ENCODE peak calls at places on chromosomes 11 and 22, in six cellular contexts. One of them, this sample, is unnamed.

GRCh38 chr11:17012712-17013547 is 1.3 kb downstream of the PLEKHA7 start:
- DNase-seq in fibroblast of lung: peak
- DNase-seq in left ventricle myocardium inferior: peak
- DNase-seq in hepatocyte: peak
- DNase-seq in right atrium auricular region: peak
- DNase-seq in psoas muscle: peak
- DNase-seq in this sample: no peak

GRCh38 chr11:66277475-66278391 is at the start of gene CNIH2:
- DNase-seq in fibroblast of lung: no peak
- DNase-seq in left ventricle myocardium inferior: no peak
- DNase-seq in hepatocyte: peak
- DNase-seq in right atrium auricular region: no peak
- DNase-seq in psoas muscle: peak
- DNase-seq in this sample: no peak

GRCh38 chr11:110376711-110377324 is 52.9 kb upstream of the FDX1 start:
- DNase-seq in fibroblast of lung: peak
- DNase-seq in left ventricle myocardium inferior: peak
- DNase-seq in hepatocyte: peak
- DNase-seq in right atrium auricular region: peak
- DNase-seq in psoas muscle: peak
- DNase-seq in this sample: no peak

GRCh38 chr11:30504468-30504867 is 81.7 kb downstream of the MPPED2 start:
- DNase-seq in fibroblast of lung: no peak
- DNase-seq in left ventricle myocardium inferior: no peak
- DNase-seq in hepatocyte: no peak
- DNase-seq in right atrium auricular region: no peak
- DNase-seq in psoas muscle: no peak
- DNase-seq in this sample: no peak

GRCh38 chr11:2376751-2377451 is at the start of gene CD81:
- DNase-seq in fibroblast of lung: peak
- DNase-seq in left ventricle myocardium inferior: no peak
- DNase-seq in hepatocyte: peak
- DNase-seq in right atrium auricular region: no peak
- DNase-seq in psoas muscle: peak
- DNase-seq in this sample: peak

GRCh38 chr11:2361565-2361964 is 15.5 kb upstream of the CD81 start:
- DNase-seq in fibroblast of lung: no peak
- DNase-seq in left ventricle myocardium inferior: no peak
- DNase-seq in hepatocyte: no peak
- DNase-seq in right atrium auricular region: no peak
- DNase-seq in psoas muscle: no peak
- DNase-seq in this sample: no peak

GRCh38 chr11:129750343-129751292 is 65.0 kb upstream of the TMEM45B start:
- DNase-seq in fibroblast of lung: peak
- DNase-seq in left ventricle myocardium inferior: peak
- DNase-seq in hepatocyte: peak
- DNase-seq in right atrium auricular region: peak
- DNase-seq in psoas muscle: peak
- DNase-seq in this sample: peak

GRCh38 chr11:111766834-111767142 is 599 bp upstream of the PPP2R1B start:
- DNase-seq in fibroblast of lung: no peak
- DNase-seq in left ventricle myocardium inferior: no peak
- DNase-seq in hepatocyte: no peak
- DNase-seq in right atrium auricular region: no peak
- DNase-seq in psoas muscle: no peak
- DNase-seq in this sample: no peak

GRCh38 chr11:67120881-67121710 is 2.0 kb downstream of the KDM2A start:
- DNase-seq in fibroblast of lung: peak
- DNase-seq in left ventricle myocardium inferior: no peak
- DNase-seq in hepatocyte: peak
- DNase-seq in right atrium auricular region: no peak
- DNase-seq in psoas muscle: no peak
- DNase-seq in this sample: no peak

GRCh38 chr11:18093946-18094345 is 11.9 kb downstream of the SAAL1 start:
- DNase-seq in fibroblast of lung: no peak
- DNase-seq in left ventricle myocardium inferior: no peak
- DNase-seq in hepatocyte: peak
- DNase-seq in right atrium auricular region: no peak
- DNase-seq in psoas muscle: no peak
- DNase-seq in this sample: no peak

GRCh38 chr11:44624761-44625221 is 59.3 kb downstream of the CD82 start:
- DNase-seq in fibroblast of lung: no peak
- DNase-seq in left ventricle myocardium inferior: no peak
- DNase-seq in hepatocyte: no peak
- DNase-seq in right atrium auricular region: peak
- DNase-seq in psoas muscle: no peak
- DNase-seq in this sample: no peak

GRCh38 chr11:121105851-121106250 is 4.8 kb downstream of the TECTA start:
- DNase-seq in fibroblast of lung: no peak
- DNase-seq in left ventricle myocardium inferior: no peak
- DNase-seq in hepatocyte: no peak
- DNase-seq in right atrium auricular region: no peak
- DNase-seq in psoas muscle: no peak
- DNase-seq in this sample: no peak

GRCh38 chr11:8988329-8989234 is 15.2 kb downstream of the NRIP3 start:
- DNase-seq in fibroblast of lung: no peak
- DNase-seq in left ventricle myocardium inferior: no peak
- DNase-seq in hepatocyte: peak
- DNase-seq in right atrium auricular region: no peak
- DNase-seq in psoas muscle: no peak
- DNase-seq in this sample: no peak

GRCh38 chr22:24005201-24005600 is at the start of gene GSTT4:
- DNase-seq in fibroblast of lung: no peak
- DNase-seq in left ventricle myocardium inferior: peak
- DNase-seq in hepatocyte: no peak
- DNase-seq in right atrium auricular region: no peak
- DNase-seq in psoas muscle: no peak
- DNase-seq in this sample: no peak

GRCh38 chr11:559020-559620 is 1.4 kb downstream of the LMNTD2 start:
- DNase-seq in fibroblast of lung: no peak
- DNase-seq in left ventricle myocardium inferior: no peak
- DNase-seq in hepatocyte: no peak
- DNase-seq in right atrium auricular region: no peak
- DNase-seq in psoas muscle: no peak
- DNase-seq in this sample: no peak

GRCh38 chr22:32127904-32128303 is 31.2 kb downstream of the C22orf42 start:
- DNase-seq in fibroblast of lung: no peak
- DNase-seq in left ventricle myocardium inferior: no peak
- DNase-seq in hepatocyte: no peak
- DNase-seq in right atrium auricular region: no peak
- DNase-seq in psoas muscle: no peak
- DNase-seq in this sample: no peak

GRCh38 chr11:65718964-65719492 is 1.6 kb downstream of the RNASEH2C start:
- DNase-seq in fibroblast of lung: peak
- DNase-seq in left ventricle myocardium inferior: no peak
- DNase-seq in hepatocyte: peak
- DNase-seq in right atrium auricular region: no peak
- DNase-seq in psoas muscle: peak
- DNase-seq in this sample: no peak

GRCh38 chr11:197741-198235 is 4.9 kb downstream of the SCGB1C1 start:
- DNase-seq in fibroblast of lung: no peak
- DNase-seq in left ventricle myocardium inferior: no peak
- DNase-seq in hepatocyte: no peak
- DNase-seq in right atrium auricular region: no peak
- DNase-seq in psoas muscle: no peak
- DNase-seq in this sample: no peak

GRCh38 chr11:46238078-46238966 is 39.1 kb upstream of the CREB3L1 start:
- DNase-seq in fibroblast of lung: peak
- DNase-seq in left ventricle myocardium inferior: peak
- DNase-seq in hepatocyte: peak
- DNase-seq in right atrium auricular region: peak
- DNase-seq in psoas muscle: peak
- DNase-seq in this sample: no peak

GRCh38 chr11:35288817-35289541 is 130.4 kb downstream of the SLC1A2 start:
- DNase-seq in fibroblast of lung: peak
- DNase-seq in left ventricle myocardium inferior: no peak
- DNase-seq in hepatocyte: no peak
- DNase-seq in right atrium auricular region: no peak
- DNase-seq in psoas muscle: no peak
- DNase-seq in this sample: no peak

GRCh38 chr11:10715571-10715970 is 22.0 kb upstream of the IRAG1 start:
- DNase-seq in fibroblast of lung: no peak
- DNase-seq in left ventricle myocardium inferior: no peak
- DNase-seq in hepatocyte: no peak
- DNase-seq in right atrium auricular region: no peak
- DNase-seq in psoas muscle: no peak
- DNase-seq in this sample: no peak

DNA sequence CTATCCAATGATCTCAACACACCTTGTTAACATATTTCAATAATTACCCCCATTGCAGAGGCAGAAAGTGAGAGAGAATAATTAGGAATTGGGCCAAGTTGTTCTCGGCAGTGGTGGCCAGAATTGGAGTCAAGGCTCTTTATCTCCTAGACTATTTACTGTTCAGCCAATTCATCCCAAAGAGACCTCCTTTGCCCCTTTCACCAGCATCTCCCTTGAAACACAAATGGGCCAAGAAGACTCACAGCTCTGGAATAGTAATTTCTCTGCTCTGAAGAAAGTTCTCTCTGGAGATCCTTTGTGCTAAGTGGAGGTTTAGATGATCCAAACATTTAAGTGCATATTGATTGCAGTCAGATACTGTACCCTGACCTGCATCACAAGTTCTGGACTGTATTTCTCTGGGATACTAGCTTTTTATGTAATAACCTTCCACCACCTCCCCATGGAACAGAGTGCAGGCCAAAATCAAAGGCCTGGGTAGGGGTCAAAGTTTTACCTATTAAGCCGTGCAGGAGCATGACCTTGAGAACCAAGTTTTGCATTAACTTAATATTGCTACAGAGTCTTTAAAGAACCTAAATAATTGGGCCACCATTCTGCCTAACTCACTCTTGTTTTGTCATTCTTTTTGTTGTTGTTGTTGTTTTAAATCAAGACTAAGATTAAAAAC is 19.6 kb upstream of the CADM1 start:
- DNase-seq in fibroblast of lung: no peak
- DNase-seq in left ventricle myocardium inferior: no peak
- DNase-seq in hepatocyte: no peak
- DNase-seq in right atrium auricular region: no peak
- DNase-seq in psoas muscle: no peak
- DNase-seq in this sample: no peak
- H3K27ac ChIP-seq in fibroblast of lung: no peak
- H3K27ac ChIP-seq in left ventricle myocardium inferior: no peak
- H3K27ac ChIP-seq in hepatocyte: no peak
- H3K27ac ChIP-seq in right atrium auricular region: no peak
- H3K27ac ChIP-seq in psoas muscle: no peak
- H3K27ac ChIP-seq in this sample: no peak

GRCh38 chr11:114399490-114399889 is 821 bp downstream of the C11orf71 start:
- DNase-seq in fibroblast of lung: no peak
- DNase-seq in left ventricle myocardium inferior: no peak
- DNase-seq in hepatocyte: peak
- DNase-seq in right atrium auricular region: no peak
- DNase-seq in psoas muscle: no peak
- DNase-seq in this sample: no peak

GRCh38 chr11:114400222-114400973 is at the start of the genes C11orf71 and RBM7:
- DNase-seq in fibroblast of lung: peak
- DNase-seq in left ventricle myocardium inferior: peak
- DNase-seq in hepatocyte: peak
- DNase-seq in right atrium auricular region: peak
- DNase-seq in psoas muscle: peak
- DNase-seq in this sample: peak

GRCh38 chr11:114398303-114398920 is 1.9 kb downstream of the C11orf71 start:
- DNase-seq in fibroblast of lung: no peak
- DNase-seq in left ventricle myocardium inferior: no peak
- DNase-seq in hepatocyte: no peak
- DNase-seq in right atrium auricular region: no peak
- DNase-seq in psoas muscle: no peak
- DNase-seq in this sample: no peak

GRCh38 chr11:114400974-114401223 is 433 bp downstream of the RBM7 start:
- DNase-seq in fibroblast of lung: no peak
- DNase-seq in left ventricle myocardium inferior: no peak
- DNase-seq in hepatocyte: no peak
- DNase-seq in right atrium auricular region: no peak
- DNase-seq in psoas muscle: no peak
- DNase-seq in this sample: no peak

GRCh38 chr11:114399903-114400221 is 449 bp downstream of the C11orf71 start:
- DNase-seq in fibroblast of lung: no peak
- DNase-seq in left ventricle myocardium inferior: no peak
- DNase-seq in hepatocyte: no peak
- DNase-seq in right atrium auricular region: peak
- DNase-seq in psoas muscle: peak
- DNase-seq in this sample: no peak
- H3K27ac ChIP-seq in fibroblast of lung: peak
- H3K27ac ChIP-seq in left ventricle myocardium inferior: peak
- H3K27ac ChIP-seq in hepatocyte: peak
- H3K27ac ChIP-seq in right atrium auricular region: peak
- H3K27ac ChIP-seq in psoas muscle: peak
- H3K27ac ChIP-seq in this sample: peak

GRCh38 chr22:36319595-36320497 is 66.9 kb downstream of the APOL1 start:
- DNase-seq in fibroblast of lung: no peak
- DNase-seq in left ventricle myocardium inferior: no peak
- DNase-seq in hepatocyte: no peak
- DNase-seq in right atrium auricular region: no peak
- DNase-seq in psoas muscle: no peak
- DNase-seq in this sample: no peak
- H3K27ac ChIP-seq in fibroblast of lung: peak
- H3K27ac ChIP-seq in left ventricle myocardium inferior: peak
- H3K27ac ChIP-seq in hepatocyte: no peak
- H3K27ac ChIP-seq in right atrium auricular region: peak
- H3K27ac ChIP-seq in psoas muscle: peak
- H3K27ac ChIP-seq in this sample: no peak

GRCh38 chr22:35777335-35777975 is 59.8 kb downstream of the APOL5 start:
- DNase-seq in fibroblast of lung: peak
- DNase-seq in left ventricle myocardium inferior: no peak
- DNase-seq in hepatocyte: no peak
- DNase-seq in right atrium auricular region: no peak
- DNase-seq in psoas muscle: no peak
- DNase-seq in this sample: no peak
- H3K27ac ChIP-seq in fibroblast of lung: peak
- H3K27ac ChIP-seq in left ventricle myocardium inferior: no peak
- H3K27ac ChIP-seq in hepatocyte: no peak
- H3K27ac ChIP-seq in right atrium auricular region: no peak
- H3K27ac ChIP-seq in psoas muscle: no peak
- H3K27ac ChIP-seq in this sample: no peak

GRCh38 chr11:80899381-80899780 is 1458.6 kb upstream of the TENM4 start:
- DNase-seq in fibroblast of lung: peak
- DNase-seq in left ventricle myocardium inferior: no peak
- DNase-seq in hepatocyte: no peak
- DNase-seq in right atrium auricular region: no peak
- DNase-seq in psoas muscle: no peak
- DNase-seq in this sample: no peak

GRCh38 chr11:80898910-80899309 is 1458.1 kb upstream of the TENM4 start:
- DNase-seq in fibroblast of lung: no peak
- DNase-seq in left ventricle myocardium inferior: no peak
- DNase-seq in hepatocyte: no peak
- DNase-seq in right atrium auricular region: no peak
- DNase-seq in psoas muscle: no peak
- DNase-seq in this sample: no peak

GRCh38 chr11:80900265-80900664 is 1459.4 kb upstream of the TENM4 start:
- DNase-seq in fibroblast of lung: no peak
- DNase-seq in left ventricle myocardium inferior: no peak
- DNase-seq in hepatocyte: no peak
- DNase-seq in right atrium auricular region: no peak
- DNase-seq in psoas muscle: no peak
- DNase-seq in this sample: no peak
- H3K27ac ChIP-seq in fibroblast of lung: no peak
- H3K27ac ChIP-seq in left ventricle myocardium inferior: no peak
- H3K27ac ChIP-seq in hepatocyte: no peak
- H3K27ac ChIP-seq in right atrium auricular region: no peak
- H3K27ac ChIP-seq in psoas muscle: no peak
- H3K27ac ChIP-seq in this sample: no peak

This sample was measured in substantia nigra.